ENCODE peak calls at places on chromosome 7, in six cellular contexts. One of them, this sample, is unnamed.

GRCh38 chr7:46146454-46147255 is 225.6 kb upstream of the IGFBP3 start:
- DNase-seq in posterior cingulate gyrus: no peak
- DNase-seq in fibroblast of lung: peak
- DNase-seq in fibroblast of the aortic adventitia: peak
- DNase-seq in body of pancreas: no peak
- DNase-seq in aorta: peak
- DNase-seq in this sample: peak

GRCh38 chr7:108171164-108171563 is 41.0 kb upstream of the LAMB4 start:
- DNase-seq in posterior cingulate gyrus: no peak
- DNase-seq in fibroblast of lung: no peak
- DNase-seq in fibroblast of the aortic adventitia: no peak
- DNase-seq in body of pancreas: no peak
- DNase-seq in aorta: no peak
- DNase-seq in this sample: no peak

GRCh38 chr7:28509256-28510021 is 97.1 kb downstream of the CREB5 start:
- DNase-seq in posterior cingulate gyrus: no peak
- DNase-seq in fibroblast of lung: no peak
- DNase-seq in fibroblast of the aortic adventitia: peak
- DNase-seq in body of pancreas: no peak
- DNase-seq in aorta: no peak
- DNase-seq in this sample: no peak

GRCh38 chr7:52897708-52898107 is 137.7 kb upstream of the POM121L12 start:
- DNase-seq in posterior cingulate gyrus: no peak
- DNase-seq in fibroblast of lung: no peak
- DNase-seq in fibroblast of the aortic adventitia: no peak
- DNase-seq in body of pancreas: no peak
- DNase-seq in aorta: no peak
- DNase-seq in this sample: no peak

GRCh38 chr7:64602086-64602485 is 39.2 kb upstream of the ZNF680 start:
- DNase-seq in posterior cingulate gyrus: no peak
- DNase-seq in fibroblast of lung: peak
- DNase-seq in fibroblast of the aortic adventitia: no peak
- DNase-seq in body of pancreas: no peak
- DNase-seq in aorta: no peak
- DNase-seq in this sample: no peak

GRCh38 chr7:156122752-156123354 is 310.6 kb upstream of the SHH start:
- DNase-seq in posterior cingulate gyrus: no peak
- DNase-seq in fibroblast of lung: no peak
- DNase-seq in fibroblast of the aortic adventitia: no peak
- DNase-seq in body of pancreas: no peak
- DNase-seq in aorta: no peak
- DNase-seq in this sample: no peak

GRCh38 chr7:111855161-111855841 is 293.0 kb upstream of the IMMP2L start:
- DNase-seq in posterior cingulate gyrus: no peak
- DNase-seq in fibroblast of lung: peak
- DNase-seq in fibroblast of the aortic adventitia: peak
- DNase-seq in body of pancreas: peak
- DNase-seq in aorta: no peak
- DNase-seq in this sample: peak

GRCh38 chr7:157292770-157293412 is 43.9 kb upstream of the DNAJB6 start:
- DNase-seq in posterior cingulate gyrus: no peak
- DNase-seq in fibroblast of lung: no peak
- DNase-seq in fibroblast of the aortic adventitia: no peak
- DNase-seq in body of pancreas: no peak
- DNase-seq in aorta: no peak
- DNase-seq in this sample: no peak

GRCh38 chr7:55964802-55965470 is 551 bp downstream of the NIPSNAP2 start:
- DNase-seq in posterior cingulate gyrus: peak
- DNase-seq in fibroblast of lung: peak
- DNase-seq in fibroblast of the aortic adventitia: peak
- DNase-seq in body of pancreas: peak
- DNase-seq in aorta: peak
- DNase-seq in this sample: peak

GRCh38 chr7:41885748-41886147 is 182.9 kb upstream of the INHBA start:
- DNase-seq in posterior cingulate gyrus: no peak
- DNase-seq in fibroblast of lung: peak
- DNase-seq in fibroblast of the aortic adventitia: peak
- DNase-seq in body of pancreas: no peak
- DNase-seq in aorta: no peak
- DNase-seq in this sample: no peak

GRCh38 chr7:33669251-33669670 is 236.1 kb upstream of the BMPER start:
- DNase-seq in posterior cingulate gyrus: no peak
- DNase-seq in fibroblast of lung: no peak
- DNase-seq in fibroblast of the aortic adventitia: no peak
- DNase-seq in body of pancreas: no peak
- DNase-seq in aorta: no peak
- DNase-seq in this sample: no peak

GRCh38 chr7:139124084-139124914 is 14.8 kb upstream of the ZC3HAV1 start:
- DNase-seq in posterior cingulate gyrus: no peak
- DNase-seq in fibroblast of lung: no peak
- DNase-seq in fibroblast of the aortic adventitia: no peak
- DNase-seq in body of pancreas: no peak
- DNase-seq in aorta: no peak
- DNase-seq in this sample: no peak

GRCh38 chr7:19110026-19110777 is 7.2 kb downstream of the TWIST1 start:
- DNase-seq in posterior cingulate gyrus: no peak
- DNase-seq in fibroblast of lung: no peak
- DNase-seq in fibroblast of the aortic adventitia: no peak
- DNase-seq in body of pancreas: no peak
- DNase-seq in aorta: no peak
- DNase-seq in this sample: no peak

GRCh38 chr7:155398944-155399343 is 59.0 kb upstream of the EN2 start:
- DNase-seq in posterior cingulate gyrus: peak
- DNase-seq in fibroblast of lung: no peak
- DNase-seq in fibroblast of the aortic adventitia: no peak
- DNase-seq in body of pancreas: no peak
- DNase-seq in aorta: peak
- DNase-seq in this sample: no peak

GRCh38 chr7:116793795-116794360 is 68.5 kb upstream of the CAPZA2 start:
- DNase-seq in posterior cingulate gyrus: no peak
- DNase-seq in fibroblast of lung: no peak
- DNase-seq in fibroblast of the aortic adventitia: no peak
- DNase-seq in body of pancreas: no peak
- DNase-seq in aorta: no peak
- DNase-seq in this sample: no peak

GRCh38 chr7:39624935-39625694 is 1.7 kb downstream of the RALA start:
- DNase-seq in posterior cingulate gyrus: no peak
- DNase-seq in fibroblast of lung: peak
- DNase-seq in fibroblast of the aortic adventitia: peak
- DNase-seq in body of pancreas: no peak
- DNase-seq in aorta: no peak
- DNase-seq in this sample: no peak

GRCh38 chr7:101667399-101667798 is 38.3 kb upstream of the MYL10 start:
- DNase-seq in posterior cingulate gyrus: no peak
- DNase-seq in fibroblast of lung: no peak
- DNase-seq in fibroblast of the aortic adventitia: no peak
- DNase-seq in body of pancreas: no peak
- DNase-seq in aorta: no peak
- DNase-seq in this sample: no peak

GRCh38 chr7:139647085-139647484 is 123.6 kb downstream of the CLEC2L start:
- DNase-seq in posterior cingulate gyrus: peak
- DNase-seq in fibroblast of lung: no peak
- DNase-seq in fibroblast of the aortic adventitia: no peak
- DNase-seq in body of pancreas: no peak
- DNase-seq in aorta: no peak
- DNase-seq in this sample: no peak

GRCh38 chr7:122762071-122762470 is 59.3 kb upstream of the RNF148 start:
- DNase-seq in posterior cingulate gyrus: no peak
- DNase-seq in fibroblast of lung: peak
- DNase-seq in fibroblast of the aortic adventitia: no peak
- DNase-seq in body of pancreas: no peak
- DNase-seq in aorta: no peak
- DNase-seq in this sample: no peak

GRCh38 chr7:127153315-127153714 is 99.4 kb downstream of the GRM8 start:
- DNase-seq in posterior cingulate gyrus: no peak
- DNase-seq in fibroblast of lung: no peak
- DNase-seq in fibroblast of the aortic adventitia: no peak
- DNase-seq in body of pancreas: no peak
- DNase-seq in aorta: no peak
- DNase-seq in this sample: no peak

This sample was measured in AG08396.